ENCODE peak calls at places on chromosomes 16 and 17, in four cellular contexts. G is hypothalamus; W is activated T-cell treated with anti-CD3 and anti-CD28 coated beads for 24 hours; R is stimulated activated CD4-positive, alpha-beta T cell treated with anti-CD3 and anti-CD28 coated beads, Interleukin-1b, Interleukin-23, amount 100 ng/mL, for 4 hours. V is an unnamed sample.

GRCh38 chr16:1126577-1126976 is 26.3 kb upstream of the CACNA1H start:
- DNase-seq in G (no peak), W (no peak), R (no peak), V (no peak)

GRCh38 chr17:79902146-79902791 is 63.0 kb upstream of the CBX4 start:
- DNase-seq in G (peak), W (no peak), R (no peak), V (no peak)

GRCh38 chr17:64345691-64346376 is 44.8 kb downstream of the PECAM1 start:
- DNase-seq in G (no peak), W (no peak), R (no peak), V (no peak)

GRCh38 chr16:54287018-54287757 is 601 bp upstream of the IRX3 start:
- DNase-seq in G (no peak), W (no peak), R (no peak), V (no peak)

GRCh38 chr17:9676742-9677387 is 31.5 kb downstream of the USP43 start:
- DNase-seq in G (no peak), W (no peak), R (no peak), V (no peak)

GRCh38 chr16:55272787-55273186 is 51.2 kb upstream of the IRX6 start:
- DNase-seq in G (no peak), W (no peak), R (no peak), V (no peak)

GRCh38 chr17:14693382-14693781 is 392.5 kb downstream of the HS3ST3B1 start:
- DNase-seq in G (no peak), W (no peak), R (no peak), V (no peak)

GRCh38 chr16:84925092-84925772 is 86.1 kb downstream of the ZDHHC7 start:
- DNase-seq in G (no peak), W (peak), R (peak), V (no peak)

GRCh38 chr16:2586241-2586640 is 48.4 kb downstream of the PDPK1 start:
- DNase-seq in G (no peak), W (no peak), R (no peak), V (no peak)

GRCh38 chr17:33045236-33045635 is 53.6 kb downstream of the SPACA3 start:
- DNase-seq in G (no peak), W (no peak), R (no peak), V (no peak)

GRCh38 chr17:80158846-80159245 is 11.0 kb upstream of the CARD14 start:
- DNase-seq in G (no peak), W (no peak), R (no peak), V (no peak)

GRCh38 chr17:42484304-42484703 is 25.6 kb downstream of the ATP6V0A1 start:
- DNase-seq in G (no peak), W (peak), R (peak), V (no peak)

GRCh38 chr16:4580245-4580644 is 24.1 kb downstream of the C16orf96 start:
- DNase-seq in G (no peak), W (no peak), R (no peak), V (no peak)

GRCh38 chr17:62723842-62724241 is 84.3 kb downstream of the MARCHF10 start:
- DNase-seq in G (no peak), W (no peak), R (no peak), V (no peak)

GRCh38 chr17:44308320-44308818 is at the start of gene RUNDC3A:
- DNase-seq in G (peak), W (peak), R (peak), V (peak)

GRCh38 chr17:34318474-34318873 is 761 bp upstream of the CCL8 start:
- DNase-seq in G (no peak), W (no peak), R (no peak), V (no peak)

GRCh38 chr17:18327556-18327955 is 12.5 kb downstream of the SMCR8 start:
- DNase-seq in G (no peak), W (no peak), R (no peak), V (no peak)

GRCh38 chr16:73405851-73406250 is 357.9 kb upstream of the ZFHX3 start:
- DNase-seq in G (no peak), W (no peak), R (no peak), V (no peak)

GRCh38 chr17:58302171-58302918 is 21.6 kb upstream of the MPO start:
- DNase-seq in G (no peak), W (no peak), R (no peak), V (no peak)

GRCh38 chr16:62289230-62289629 is 253.0 kb upstream of the CDH8 start:
- DNase-seq in G (no peak), W (no peak), R (no peak), V (no peak)

GRCh38 chr17:76388966-76389888 is 4.8 kb downstream of the SPHK1 start:
- DNase-seq in G (no peak), W (no peak), R (no peak), V (no peak)

GRCh38 chr17:50272711-50273653 is 1.3 kb upstream of the TMEM92 start:
- DNase-seq in G (no peak), W (peak), R (peak), V (peak)

GRCh38 chr16:87233928-87234327 is 83.3 kb downstream of the C16orf95 start:
- DNase-seq in G (no peak), W (no peak), R (no peak), V (no peak)

GRCh38 chr17:27381007-27381501 is 75.2 kb upstream of the KSR1 start:
- DNase-seq in G (peak), W (peak), R (peak), V (peak)

GRCh38 chr17:61267847-61268246 is 131.8 kb upstream of the TBX2 start:
- DNase-seq in G (no peak), W (no peak), R (no peak), V (no peak)

GRCh38 chr17:79789943-79790804 is 6.7 kb downstream of the CBX8 start:
- DNase-seq in G (no peak), W (no peak), R (no peak), V (peak)